ENCODE peak calls at places on chromosomes 4 and X, in four cellular contexts. H is Right ventricle myocardium superior, T is AG09309, L is SK-N-DZ. F is an unnamed sample.

GRCh38 chr4:121654738-121655137 is 42.0 kb downstream of the ANXA5 start:
- DNase-seq in T (no peak), L (no peak), H (no peak), F (no peak)

GRCh38 chr4:70591955-70592582 is at the start of gene AMBN:
- DNase-seq in L (no peak), T (no peak), H (no peak), F (no peak)

GRCh38 chr4:17521595-17521994 is 6.6 kb downstream of the CLRN2 start:
- DNase-seq in T (no peak), H (no peak), L (no peak), F (no peak)

GRCh38 chr4:15895517-15895916 is 43.0 kb downstream of the FGFBP1 start:
- DNase-seq in H (no peak), L (no peak), T (no peak), F (no peak)

GRCh38 chr4:109434007-109434792 is 585 bp downstream of the SEC24B start:
- DNase-seq in L (no peak), H (peak), T (no peak), F (no peak)

GRCh38 chr4:83662204-83662603 is 126.3 kb downstream of the GPAT3 start:
- DNase-seq in T (no peak), L (no peak), H (no peak), F (no peak)

GRCh38 chrX:12771445-12772069 is 19.7 kb upstream of the PRPS2 start:
- DNase-seq in H (peak), L (no peak), T (no peak), F (no peak)

GRCh38 chr4:169226565-169226964 is 44.2 kb downstream of the SH3RF1 start:
- DNase-seq in H (no peak), L (no peak), T (no peak), F (no peak)

GRCh38 chr4:88573995-88574394 is 18.3 kb upstream of the HERC3 start:
- DNase-seq in T (no peak), H (no peak), L (peak), F (no peak)

GRCh38 chrX:38803609-38804480 is 2.6 kb downstream of the MID1IP1 start:
- DNase-seq in H (peak), T (no peak), L (peak), F (no peak)

GRCh38 chr4:99998062-99998880 is 48.2 kb upstream of the H2AZ1 start:
- DNase-seq in H (no peak), T (no peak), L (no peak), F (no peak)